ENCODE peak calls at places on chromosomes 3 and 15, in eight cellular contexts. One of them, this sample, is unnamed.

GRCh38 chr15:81023483-81024264 is 23.0 kb downstream of the TLNRD1 start:
- DNase-seq in GM04504: peak
- DNase-seq in sciatic nerve: peak
- DNase-seq in NCI-H460: no peak
- DNase-seq in CD4-positive, alpha-beta T cell: no peak
- DNase-seq in transverse colon: peak
- DNase-seq in DMS53: no peak
- DNase-seq in stimulated activated CD4-positive, alpha-beta T cell treated with anti-CD3 and anti-CD28 coated beads, Interleukin-2, amount 100 ng/mL, for 24 hours: peak
- DNase-seq in this sample: peak

GRCh38 chr15:75037685-75038084 is 14.3 kb downstream of the PPCDC start:
- DNase-seq in GM04504: no peak
- DNase-seq in sciatic nerve: no peak
- DNase-seq in NCI-H460: no peak
- DNase-seq in CD4-positive, alpha-beta T cell: no peak
- DNase-seq in transverse colon: no peak
- DNase-seq in DMS53: no peak
- DNase-seq in stimulated activated CD4-positive, alpha-beta T cell treated with anti-CD3 and anti-CD28 coated beads, Interleukin-2, amount 100 ng/mL, for 24 hours: no peak
- DNase-seq in this sample: no peak

GRCh38 chr15:44216958-44217357 is 21.9 kb upstream of the FRMD5 start:
- DNase-seq in GM04504: no peak
- DNase-seq in sciatic nerve: no peak
- DNase-seq in NCI-H460: no peak
- DNase-seq in CD4-positive, alpha-beta T cell: no peak
- DNase-seq in transverse colon: no peak
- DNase-seq in DMS53: no peak
- DNase-seq in stimulated activated CD4-positive, alpha-beta T cell treated with anti-CD3 and anti-CD28 coated beads, Interleukin-2, amount 100 ng/mL, for 24 hours: no peak
- DNase-seq in this sample: no peak

GRCh38 chr3:34364345-34364744 is 565.9 kb downstream of the PDCD6IP start:
- DNase-seq in GM04504: no peak
- DNase-seq in sciatic nerve: no peak
- DNase-seq in NCI-H460: no peak
- DNase-seq in CD4-positive, alpha-beta T cell: no peak
- DNase-seq in transverse colon: no peak
- DNase-seq in DMS53: peak
- DNase-seq in stimulated activated CD4-positive, alpha-beta T cell treated with anti-CD3 and anti-CD28 coated beads, Interleukin-2, amount 100 ng/mL, for 24 hours: no peak
- DNase-seq in this sample: no peak

GRCh38 chr3:50165388-50166308 is 10.5 kb downstream of the SEMA3F start:
- DNase-seq in GM04504: peak
- DNase-seq in sciatic nerve: peak
- DNase-seq in NCI-H460: no peak
- DNase-seq in CD4-positive, alpha-beta T cell: no peak
- DNase-seq in transverse colon: no peak
- DNase-seq in DMS53: peak
- DNase-seq in stimulated activated CD4-positive, alpha-beta T cell treated with anti-CD3 and anti-CD28 coated beads, Interleukin-2, amount 100 ng/mL, for 24 hours: no peak
- DNase-seq in this sample: no peak

GRCh38 chr3:45347329-45348000 is 40.9 kb upstream of the LARS2 start:
- DNase-seq in GM04504: no peak
- DNase-seq in sciatic nerve: no peak
- DNase-seq in NCI-H460: no peak
- DNase-seq in CD4-positive, alpha-beta T cell: no peak
- DNase-seq in transverse colon: no peak
- DNase-seq in DMS53: no peak
- DNase-seq in stimulated activated CD4-positive, alpha-beta T cell treated with anti-CD3 and anti-CD28 coated beads, Interleukin-2, amount 100 ng/mL, for 24 hours: no peak
- DNase-seq in this sample: no peak

GRCh38 chr15:52699457-52699856 is 20.3 kb upstream of the ATOSA start:
- DNase-seq in GM04504: no peak
- DNase-seq in sciatic nerve: no peak
- DNase-seq in NCI-H460: no peak
- DNase-seq in CD4-positive, alpha-beta T cell: no peak
- DNase-seq in transverse colon: no peak
- DNase-seq in DMS53: no peak
- DNase-seq in stimulated activated CD4-positive, alpha-beta T cell treated with anti-CD3 and anti-CD28 coated beads, Interleukin-2, amount 100 ng/mL, for 24 hours: no peak
- DNase-seq in this sample: no peak

GRCh38 chr3:82637574-82637973 is 876.1 kb upstream of the GBE1 start:
- DNase-seq in GM04504: no peak
- DNase-seq in sciatic nerve: no peak
- DNase-seq in NCI-H460: no peak
- DNase-seq in CD4-positive, alpha-beta T cell: no peak
- DNase-seq in transverse colon: no peak
- DNase-seq in DMS53: no peak
- DNase-seq in stimulated activated CD4-positive, alpha-beta T cell treated with anti-CD3 and anti-CD28 coated beads, Interleukin-2, amount 100 ng/mL, for 24 hours: no peak
- DNase-seq in this sample: no peak

GRCh38 chr3:129621626-129622417 is 15.3 kb upstream of the PLXND1 start:
- DNase-seq in GM04504: no peak
- DNase-seq in sciatic nerve: peak
- DNase-seq in NCI-H460: no peak
- DNase-seq in CD4-positive, alpha-beta T cell: no peak
- DNase-seq in transverse colon: no peak
- DNase-seq in DMS53: no peak
- DNase-seq in stimulated activated CD4-positive, alpha-beta T cell treated with anti-CD3 and anti-CD28 coated beads, Interleukin-2, amount 100 ng/mL, for 24 hours: no peak
- DNase-seq in this sample: peak

GRCh38 chr3:39443530-39443929 is 23.9 kb upstream of the MOBP start:
- DNase-seq in GM04504: no peak
- DNase-seq in sciatic nerve: no peak
- DNase-seq in NCI-H460: no peak
- DNase-seq in CD4-positive, alpha-beta T cell: no peak
- DNase-seq in transverse colon: no peak
- DNase-seq in DMS53: no peak
- DNase-seq in stimulated activated CD4-positive, alpha-beta T cell treated with anti-CD3 and anti-CD28 coated beads, Interleukin-2, amount 100 ng/mL, for 24 hours: no peak
- DNase-seq in this sample: no peak

GRCh38 chr3:177443469-177443868 is 246.2 kb upstream of the TBL1XR1 start:
- DNase-seq in GM04504: no peak
- DNase-seq in sciatic nerve: no peak
- DNase-seq in NCI-H460: no peak
- DNase-seq in CD4-positive, alpha-beta T cell: no peak
- DNase-seq in transverse colon: no peak
- DNase-seq in DMS53: peak
- DNase-seq in stimulated activated CD4-positive, alpha-beta T cell treated with anti-CD3 and anti-CD28 coated beads, Interleukin-2, amount 100 ng/mL, for 24 hours: no peak
- DNase-seq in this sample: peak

GRCh38 chr3:4757056-4757948 is 221.9 kb upstream of the BHLHE40 start:
- DNase-seq in GM04504: no peak
- DNase-seq in sciatic nerve: no peak
- DNase-seq in NCI-H460: no peak
- DNase-seq in CD4-positive, alpha-beta T cell: no peak
- DNase-seq in transverse colon: no peak
- DNase-seq in DMS53: peak
- DNase-seq in stimulated activated CD4-positive, alpha-beta T cell treated with anti-CD3 and anti-CD28 coated beads, Interleukin-2, amount 100 ng/mL, for 24 hours: no peak
- DNase-seq in this sample: no peak

GRCh38 chr15:78077053-78077859 is at the start of gene TBC1D2B:
- DNase-seq in GM04504: no peak
- DNase-seq in sciatic nerve: peak
- DNase-seq in NCI-H460: peak
- DNase-seq in CD4-positive, alpha-beta T cell: peak
- DNase-seq in transverse colon: peak
- DNase-seq in DMS53: peak
- DNase-seq in stimulated activated CD4-positive, alpha-beta T cell treated with anti-CD3 and anti-CD28 coated beads, Interleukin-2, amount 100 ng/mL, for 24 hours: peak
- DNase-seq in this sample: peak

GRCh38 chr3:146189519-146190173 is 28.7 kb upstream of the PLOD2 start:
- DNase-seq in GM04504: no peak
- DNase-seq in sciatic nerve: peak
- DNase-seq in NCI-H460: peak
- DNase-seq in CD4-positive, alpha-beta T cell: no peak
- DNase-seq in transverse colon: no peak
- DNase-seq in DMS53: peak
- DNase-seq in stimulated activated CD4-positive, alpha-beta T cell treated with anti-CD3 and anti-CD28 coated beads, Interleukin-2, amount 100 ng/mL, for 24 hours: no peak
- DNase-seq in this sample: no peak

GRCh38 chr3:65854606-65855304 is 184.0 kb downstream of the MAGI1 start:
- DNase-seq in GM04504: no peak
- DNase-seq in sciatic nerve: no peak
- DNase-seq in NCI-H460: no peak
- DNase-seq in CD4-positive, alpha-beta T cell: no peak
- DNase-seq in transverse colon: peak
- DNase-seq in DMS53: peak
- DNase-seq in stimulated activated CD4-positive, alpha-beta T cell treated with anti-CD3 and anti-CD28 coated beads, Interleukin-2, amount 100 ng/mL, for 24 hours: no peak
- DNase-seq in this sample: peak

GRCh38 chr15:48722764-48723661 is 77.5 kb upstream of the FBN1 start:
- DNase-seq in GM04504: peak
- DNase-seq in sciatic nerve: no peak
- DNase-seq in NCI-H460: peak
- DNase-seq in CD4-positive, alpha-beta T cell: no peak
- DNase-seq in transverse colon: no peak
- DNase-seq in DMS53: no peak
- DNase-seq in stimulated activated CD4-positive, alpha-beta T cell treated with anti-CD3 and anti-CD28 coated beads, Interleukin-2, amount 100 ng/mL, for 24 hours: no peak
- DNase-seq in this sample: no peak

GRCh38 chr3:86969500-86970189 is 21.3 kb downstream of the VGLL3 start:
- DNase-seq in GM04504: no peak
- DNase-seq in sciatic nerve: no peak
- DNase-seq in NCI-H460: peak
- DNase-seq in CD4-positive, alpha-beta T cell: no peak
- DNase-seq in transverse colon: no peak
- DNase-seq in DMS53: peak
- DNase-seq in stimulated activated CD4-positive, alpha-beta T cell treated with anti-CD3 and anti-CD28 coated beads, Interleukin-2, amount 100 ng/mL, for 24 hours: no peak
- DNase-seq in this sample: peak

GRCh38 chr3:50364573-50365079 is 5.3 kb upstream of the TMEM115 start:
- DNase-seq in GM04504: no peak
- DNase-seq in sciatic nerve: peak
- DNase-seq in NCI-H460: no peak
- DNase-seq in CD4-positive, alpha-beta T cell: no peak
- DNase-seq in transverse colon: peak
- DNase-seq in DMS53: no peak
- DNase-seq in stimulated activated CD4-positive, alpha-beta T cell treated with anti-CD3 and anti-CD28 coated beads, Interleukin-2, amount 100 ng/mL, for 24 hours: no peak
- DNase-seq in this sample: peak

GRCh38 chr3:28989646-28990089 is 291.2 kb upstream of the RBMS3 start:
- DNase-seq in GM04504: no peak
- DNase-seq in sciatic nerve: no peak
- DNase-seq in NCI-H460: no peak
- DNase-seq in CD4-positive, alpha-beta T cell: no peak
- DNase-seq in transverse colon: no peak
- DNase-seq in DMS53: no peak
- DNase-seq in stimulated activated CD4-positive, alpha-beta T cell treated with anti-CD3 and anti-CD28 coated beads, Interleukin-2, amount 100 ng/mL, for 24 hours: no peak
- DNase-seq in this sample: no peak

GRCh38 chr3:132638721-132639120 is 20.9 kb downstream of the ACAD11 start:
- DNase-seq in GM04504: no peak
- DNase-seq in sciatic nerve: no peak
- DNase-seq in NCI-H460: no peak
- DNase-seq in CD4-positive, alpha-beta T cell: no peak
- DNase-seq in transverse colon: no peak
- DNase-seq in DMS53: no peak
- DNase-seq in stimulated activated CD4-positive, alpha-beta T cell treated with anti-CD3 and anti-CD28 coated beads, Interleukin-2, amount 100 ng/mL, for 24 hours: no peak
- DNase-seq in this sample: no peak

GRCh38 chr3:71582612-71583568 is 638 bp downstream of the FOXP1 start:
- DNase-seq in GM04504: no peak
- DNase-seq in sciatic nerve: peak
- DNase-seq in NCI-H460: no peak
- DNase-seq in CD4-positive, alpha-beta T cell: peak
- DNase-seq in transverse colon: peak
- DNase-seq in DMS53: peak
- DNase-seq in stimulated activated CD4-positive, alpha-beta T cell treated with anti-CD3 and anti-CD28 coated beads, Interleukin-2, amount 100 ng/mL, for 24 hours: peak
- DNase-seq in this sample: peak

GRCh38 chr3:101868534-101869464 is 19.5 kb downstream of the NFKBIZ start:
- DNase-seq in GM04504: no peak
- DNase-seq in sciatic nerve: peak
- DNase-seq in NCI-H460: no peak
- DNase-seq in CD4-positive, alpha-beta T cell: no peak
- DNase-seq in transverse colon: peak
- DNase-seq in DMS53: peak
- DNase-seq in stimulated activated CD4-positive, alpha-beta T cell treated with anti-CD3 and anti-CD28 coated beads, Interleukin-2, amount 100 ng/mL, for 24 hours: no peak
- DNase-seq in this sample: peak

GRCh38 chr3:81581966-81582599 is 179.4 kb downstream of the GBE1 start:
- DNase-seq in GM04504: no peak
- DNase-seq in sciatic nerve: peak
- DNase-seq in NCI-H460: peak
- DNase-seq in CD4-positive, alpha-beta T cell: no peak
- DNase-seq in transverse colon: peak
- DNase-seq in DMS53: peak
- DNase-seq in stimulated activated CD4-positive, alpha-beta T cell treated with anti-CD3 and anti-CD28 coated beads, Interleukin-2, amount 100 ng/mL, for 24 hours: peak
- DNase-seq in this sample: peak

GRCh38 chr15:69405110-69405509 is 9.0 kb upstream of the KIF23 start:
- DNase-seq in GM04504: no peak
- DNase-seq in sciatic nerve: no peak
- DNase-seq in NCI-H460: no peak
- DNase-seq in CD4-positive, alpha-beta T cell: no peak
- DNase-seq in transverse colon: no peak
- DNase-seq in DMS53: no peak
- DNase-seq in stimulated activated CD4-positive, alpha-beta T cell treated with anti-CD3 and anti-CD28 coated beads, Interleukin-2, amount 100 ng/mL, for 24 hours: no peak
- DNase-seq in this sample: no peak

GRCh38 chr15:77144492-77145070 is 73.7 kb upstream of the TSPAN3 start:
- DNase-seq in GM04504: peak
- DNase-seq in sciatic nerve: no peak
- DNase-seq in NCI-H460: no peak
- DNase-seq in CD4-positive, alpha-beta T cell: no peak
- DNase-seq in transverse colon: no peak
- DNase-seq in DMS53: no peak
- DNase-seq in stimulated activated CD4-positive, alpha-beta T cell treated with anti-CD3 and anti-CD28 coated beads, Interleukin-2, amount 100 ng/mL, for 24 hours: no peak
- DNase-seq in this sample: no peak

GRCh38 chr15:76245072-76245610 is 66.1 kb downstream of the ETFA start:
- DNase-seq in GM04504: no peak
- DNase-seq in sciatic nerve: no peak
- DNase-seq in NCI-H460: no peak
- DNase-seq in CD4-positive, alpha-beta T cell: no peak
- DNase-seq in transverse colon: no peak
- DNase-seq in DMS53: no peak
- DNase-seq in stimulated activated CD4-positive, alpha-beta T cell treated with anti-CD3 and anti-CD28 coated beads, Interleukin-2, amount 100 ng/mL, for 24 hours: no peak
- DNase-seq in this sample: no peak

GRCh38 chr3:11413071-11413470 is 140.9 kb downstream of the ATG7 start:
- DNase-seq in GM04504: no peak
- DNase-seq in sciatic nerve: no peak
- DNase-seq in NCI-H460: no peak
- DNase-seq in CD4-positive, alpha-beta T cell: no peak
- DNase-seq in transverse colon: no peak
- DNase-seq in DMS53: no peak
- DNase-seq in stimulated activated CD4-positive, alpha-beta T cell treated with anti-CD3 and anti-CD28 coated beads, Interleukin-2, amount 100 ng/mL, for 24 hours: no peak
- DNase-seq in this sample: no peak

GRCh38 chr3:128178782-128179473 is 25.6 kb downstream of the EEFSEC start:
- DNase-seq in GM04504: no peak
- DNase-seq in sciatic nerve: no peak
- DNase-seq in NCI-H460: no peak
- DNase-seq in CD4-positive, alpha-beta T cell: no peak
- DNase-seq in transverse colon: no peak
- DNase-seq in DMS53: no peak
- DNase-seq in stimulated activated CD4-positive, alpha-beta T cell treated with anti-CD3 and anti-CD28 coated beads, Interleukin-2, amount 100 ng/mL, for 24 hours: no peak
- DNase-seq in this sample: no peak

GRCh38 chr3:27281671-27282150 is 87.5 kb downstream of the NEK10 start:
- DNase-seq in GM04504: no peak
- DNase-seq in sciatic nerve: no peak
- DNase-seq in NCI-H460: no peak
- DNase-seq in CD4-positive, alpha-beta T cell: no peak
- DNase-seq in transverse colon: no peak
- DNase-seq in DMS53: peak
- DNase-seq in stimulated activated CD4-positive, alpha-beta T cell treated with anti-CD3 and anti-CD28 coated beads, Interleukin-2, amount 100 ng/mL, for 24 hours: no peak
- DNase-seq in this sample: no peak

GRCh38 chr3:139629033-139629432 is 48.7 kb downstream of the NMNAT3 start:
- DNase-seq in GM04504: no peak
- DNase-seq in sciatic nerve: no peak
- DNase-seq in NCI-H460: no peak
- DNase-seq in CD4-positive, alpha-beta T cell: no peak
- DNase-seq in transverse colon: peak
- DNase-seq in DMS53: peak
- DNase-seq in stimulated activated CD4-positive, alpha-beta T cell treated with anti-CD3 and anti-CD28 coated beads, Interleukin-2, amount 100 ng/mL, for 24 hours: no peak
- DNase-seq in this sample: no peak

GRCh38 chr15:42863572-42864239 is 56.9 kb downstream of the TTBK2 start:
- DNase-seq in GM04504: no peak
- DNase-seq in sciatic nerve: no peak
- DNase-seq in NCI-H460: no peak
- DNase-seq in CD4-positive, alpha-beta T cell: no peak
- DNase-seq in transverse colon: no peak
- DNase-seq in DMS53: no peak
- DNase-seq in stimulated activated CD4-positive, alpha-beta T cell treated with anti-CD3 and anti-CD28 coated beads, Interleukin-2, amount 100 ng/mL, for 24 hours: no peak
- DNase-seq in this sample: no peak

GRCh38 chr3:181851063-181851462 is 139.3 kb downstream of the SOX2 start:
- DNase-seq in GM04504: no peak
- DNase-seq in sciatic nerve: no peak
- DNase-seq in NCI-H460: no peak
- DNase-seq in CD4-positive, alpha-beta T cell: no peak
- DNase-seq in transverse colon: no peak
- DNase-seq in DMS53: peak
- DNase-seq in stimulated activated CD4-positive, alpha-beta T cell treated with anti-CD3 and anti-CD28 coated beads, Interleukin-2, amount 100 ng/mL, for 24 hours: no peak
- DNase-seq in this sample: no peak

GRCh38 chr15:41842229-41842628 is 3.6 kb downstream of the PLA2G4B start:
- DNase-seq in GM04504: no peak
- DNase-seq in sciatic nerve: no peak
- DNase-seq in NCI-H460: no peak
- DNase-seq in CD4-positive, alpha-beta T cell: no peak
- DNase-seq in transverse colon: no peak
- DNase-seq in DMS53: no peak
- DNase-seq in stimulated activated CD4-positive, alpha-beta T cell treated with anti-CD3 and anti-CD28 coated beads, Interleukin-2, amount 100 ng/mL, for 24 hours: no peak
- DNase-seq in this sample: peak

GRCh38 chr3:125478321-125478720 is 41.7 kb downstream of the SNX4 start:
- DNase-seq in GM04504: peak
- DNase-seq in sciatic nerve: no peak
- DNase-seq in NCI-H460: no peak
- DNase-seq in CD4-positive, alpha-beta T cell: no peak
- DNase-seq in transverse colon: no peak
- DNase-seq in DMS53: no peak
- DNase-seq in stimulated activated CD4-positive, alpha-beta T cell treated with anti-CD3 and anti-CD28 coated beads, Interleukin-2, amount 100 ng/mL, for 24 hours: no peak
- DNase-seq in this sample: no peak

This sample was measured in colonic mucosa.